ENCODE peak calls at places on chromosomes 16 and 17, in eight cellular contexts. One of them, this sample, is unnamed.
A peak's percentile ranks its signal among the peaks of the same experiment; 100 is the strongest.

GRCh38 chr17:13746379-13746778 is 144.7 kb upstream of the HS3ST3A1 start:
- DNase-seq in NCI-H460: no peak
- DNase-seq in NCI-H1694 treated with DMSO at 0.1 percent for 48 hours: no peak
- DNase-seq in heart left ventricle: peak; percentile 55
- DNase-seq in HFFc6: no peak
- DNase-seq in cardiac septum: peak; percentile 76
- DNase-seq in psoas muscle: no peak
- DNase-seq in stimulated activated CD8-positive, alpha-beta memory T cell treated with anti-CD3 and anti-CD28 coated beads, Interleukin-4, amount 100 ng/mL, for 4 hours: no peak
- DNase-seq in this sample: no peak

GRCh38 chr17:48630925-48631692 is 5.0 kb upstream of the HOXB9 start:
- DNase-seq in NCI-H460: no peak
- DNase-seq in NCI-H1694 treated with DMSO at 0.1 percent for 48 hours: no peak
- DNase-seq in heart left ventricle: no peak
- DNase-seq in HFFc6: no peak
- DNase-seq in cardiac septum: no peak
- DNase-seq in psoas muscle: no peak
- DNase-seq in stimulated activated CD8-positive, alpha-beta memory T cell treated with anti-CD3 and anti-CD28 coated beads, Interleukin-4, amount 100 ng/mL, for 4 hours: no peak
- DNase-seq in this sample: no peak

GRCh38 chr16:2867661-2867986 is 9.7 kb upstream of the PRSS22 start:
- DNase-seq in NCI-H460: no peak
- DNase-seq in NCI-H1694 treated with DMSO at 0.1 percent for 48 hours: no peak
- DNase-seq in heart left ventricle: peak; percentile 45
- DNase-seq in HFFc6: no peak
- DNase-seq in cardiac septum: no peak
- DNase-seq in psoas muscle: no peak
- DNase-seq in stimulated activated CD8-positive, alpha-beta memory T cell treated with anti-CD3 and anti-CD28 coated beads, Interleukin-4, amount 100 ng/mL, for 4 hours: no peak
- DNase-seq in this sample: no peak

GRCh38 chr17:41792835-41793748 is 6.6 kb upstream of the JUP start:
- DNase-seq in NCI-H460: peak; percentile 81
- DNase-seq in NCI-H1694 treated with DMSO at 0.1 percent for 48 hours: no peak
- DNase-seq in heart left ventricle: peak; percentile 87
- DNase-seq in HFFc6: no peak
- DNase-seq in cardiac septum: peak; percentile 85
- DNase-seq in psoas muscle: no peak
- DNase-seq in stimulated activated CD8-positive, alpha-beta memory T cell treated with anti-CD3 and anti-CD28 coated beads, Interleukin-4, amount 100 ng/mL, for 4 hours: no peak
- DNase-seq in this sample: peak; percentile 91

GRCh38 chr17:49928826-49929475 is 40.0 kb upstream of the DLX4 start:
- DNase-seq in NCI-H460: no peak
- DNase-seq in NCI-H1694 treated with DMSO at 0.1 percent for 48 hours: no peak
- DNase-seq in heart left ventricle: no peak
- DNase-seq in HFFc6: no peak
- DNase-seq in cardiac septum: no peak
- DNase-seq in psoas muscle: no peak
- DNase-seq in stimulated activated CD8-positive, alpha-beta memory T cell treated with anti-CD3 and anti-CD28 coated beads, Interleukin-4, amount 100 ng/mL, for 4 hours: no peak
- DNase-seq in this sample: no peak

GRCh38 chr16:27890006-27890405 is 173.5 kb downstream of the GSG1L start:
- DNase-seq in NCI-H460: no peak
- DNase-seq in NCI-H1694 treated with DMSO at 0.1 percent for 48 hours: no peak
- DNase-seq in heart left ventricle: no peak
- DNase-seq in HFFc6: no peak
- DNase-seq in cardiac septum: no peak
- DNase-seq in psoas muscle: no peak
- DNase-seq in stimulated activated CD8-positive, alpha-beta memory T cell treated with anti-CD3 and anti-CD28 coated beads, Interleukin-4, amount 100 ng/mL, for 4 hours: no peak
- DNase-seq in this sample: no peak

GRCh38 chr16:51359141-51359960 is 208.3 kb upstream of the SALL1 start:
- DNase-seq in NCI-H460: no peak
- DNase-seq in NCI-H1694 treated with DMSO at 0.1 percent for 48 hours: no peak
- DNase-seq in heart left ventricle: peak; percentile 41
- DNase-seq in HFFc6: no peak
- DNase-seq in cardiac septum: no peak
- DNase-seq in psoas muscle: peak; percentile 22
- DNase-seq in stimulated activated CD8-positive, alpha-beta memory T cell treated with anti-CD3 and anti-CD28 coated beads, Interleukin-4, amount 100 ng/mL, for 4 hours: no peak
- DNase-seq in this sample: no peak

GRCh38 chr17:42775534-42776098 is 2.4 kb downstream of the VPS25 start:
- DNase-seq in NCI-H460: no peak
- DNase-seq in NCI-H1694 treated with DMSO at 0.1 percent for 48 hours: no peak
- DNase-seq in heart left ventricle: no peak
- DNase-seq in HFFc6: peak; percentile 24
- DNase-seq in cardiac septum: no peak
- DNase-seq in psoas muscle: no peak
- DNase-seq in stimulated activated CD8-positive, alpha-beta memory T cell treated with anti-CD3 and anti-CD28 coated beads, Interleukin-4, amount 100 ng/mL, for 4 hours: no peak
- DNase-seq in this sample: no peak

GRCh38 chr17:13635951-13636350 is 34.2 kb upstream of the HS3ST3A1 start:
- DNase-seq in NCI-H460: no peak
- DNase-seq in NCI-H1694 treated with DMSO at 0.1 percent for 48 hours: no peak
- DNase-seq in heart left ventricle: no peak
- DNase-seq in HFFc6: no peak
- DNase-seq in cardiac septum: no peak
- DNase-seq in psoas muscle: no peak
- DNase-seq in stimulated activated CD8-positive, alpha-beta memory T cell treated with anti-CD3 and anti-CD28 coated beads, Interleukin-4, amount 100 ng/mL, for 4 hours: no peak
- DNase-seq in this sample: no peak

GRCh38 chr17:35189291-35189690 is 4.9 kb downstream of the SLC35G3 start:
- DNase-seq in NCI-H460: no peak
- DNase-seq in NCI-H1694 treated with DMSO at 0.1 percent for 48 hours: no peak
- DNase-seq in heart left ventricle: no peak
- DNase-seq in HFFc6: no peak
- DNase-seq in cardiac septum: no peak
- DNase-seq in psoas muscle: no peak
- DNase-seq in stimulated activated CD8-positive, alpha-beta memory T cell treated with anti-CD3 and anti-CD28 coated beads, Interleukin-4, amount 100 ng/mL, for 4 hours: no peak
- DNase-seq in this sample: no peak

GRCh38 chr17:77611791-77612466 is 346.6 kb upstream of the TNRC6C start:
- DNase-seq in NCI-H460: no peak
- DNase-seq in NCI-H1694 treated with DMSO at 0.1 percent for 48 hours: no peak
- DNase-seq in heart left ventricle: no peak
- DNase-seq in HFFc6: no peak
- DNase-seq in cardiac septum: no peak
- DNase-seq in psoas muscle: no peak
- DNase-seq in stimulated activated CD8-positive, alpha-beta memory T cell treated with anti-CD3 and anti-CD28 coated beads, Interleukin-4, amount 100 ng/mL, for 4 hours: no peak
- DNase-seq in this sample: peak; percentile 29

GRCh38 chr17:21194688-21195087 is 19.3 kb downstream of the TMEM11 start:
- DNase-seq in NCI-H460: no peak
- DNase-seq in NCI-H1694 treated with DMSO at 0.1 percent for 48 hours: peak; percentile 55
- DNase-seq in heart left ventricle: peak; percentile 77
- DNase-seq in HFFc6: no peak
- DNase-seq in cardiac septum: no peak
- DNase-seq in psoas muscle: peak; percentile 49
- DNase-seq in stimulated activated CD8-positive, alpha-beta memory T cell treated with anti-CD3 and anti-CD28 coated beads, Interleukin-4, amount 100 ng/mL, for 4 hours: no peak
- DNase-seq in this sample: no peak

GRCh38 chr16:62194828-62195227 is 158.6 kb upstream of the CDH8 start:
- DNase-seq in NCI-H460: no peak
- DNase-seq in NCI-H1694 treated with DMSO at 0.1 percent for 48 hours: no peak
- DNase-seq in heart left ventricle: no peak
- DNase-seq in HFFc6: no peak
- DNase-seq in cardiac septum: no peak
- DNase-seq in psoas muscle: no peak
- DNase-seq in stimulated activated CD8-positive, alpha-beta memory T cell treated with anti-CD3 and anti-CD28 coated beads, Interleukin-4, amount 100 ng/mL, for 4 hours: no peak
- DNase-seq in this sample: no peak

GRCh38 chr16:22324787-22325597 is 27.8 kb downstream of the POLR3E start:
- DNase-seq in NCI-H460: no peak
- DNase-seq in NCI-H1694 treated with DMSO at 0.1 percent for 48 hours: no peak
- DNase-seq in heart left ventricle: no peak
- DNase-seq in HFFc6: no peak
- DNase-seq in cardiac septum: no peak
- DNase-seq in psoas muscle: no peak
- DNase-seq in stimulated activated CD8-positive, alpha-beta memory T cell treated with anti-CD3 and anti-CD28 coated beads, Interleukin-4, amount 100 ng/mL, for 4 hours: no peak
- DNase-seq in this sample: no peak

GRCh38 chr17:64259922-64260321 is 3.1 kb downstream of the TEX2 start:
- DNase-seq in NCI-H460: no peak
- DNase-seq in NCI-H1694 treated with DMSO at 0.1 percent for 48 hours: no peak
- DNase-seq in heart left ventricle: no peak
- DNase-seq in HFFc6: peak; percentile 83
- DNase-seq in cardiac septum: no peak
- DNase-seq in psoas muscle: no peak
- DNase-seq in stimulated activated CD8-positive, alpha-beta memory T cell treated with anti-CD3 and anti-CD28 coated beads, Interleukin-4, amount 100 ng/mL, for 4 hours: no peak
- DNase-seq in this sample: no peak

GRCh38 chr17:4553669-4554068 is 1.5 kb downstream of the MYBBP1A start:
- DNase-seq in NCI-H460: no peak
- DNase-seq in NCI-H1694 treated with DMSO at 0.1 percent for 48 hours: no peak
- DNase-seq in heart left ventricle: peak; percentile 24
- DNase-seq in HFFc6: no peak
- DNase-seq in cardiac septum: no peak
- DNase-seq in psoas muscle: peak; percentile 14
- DNase-seq in stimulated activated CD8-positive, alpha-beta memory T cell treated with anti-CD3 and anti-CD28 coated beads, Interleukin-4, amount 100 ng/mL, for 4 hours: no peak
- DNase-seq in this sample: no peak

GRCh38 chr16:27222499-27223225 is 19.3 kb downstream of the KDM8 start:
- DNase-seq in NCI-H460: no peak
- DNase-seq in NCI-H1694 treated with DMSO at 0.1 percent for 48 hours: peak; percentile 58
- DNase-seq in heart left ventricle: peak; percentile 82
- DNase-seq in HFFc6: peak; percentile 75
- DNase-seq in cardiac septum: no peak
- DNase-seq in psoas muscle: peak; percentile 60
- DNase-seq in stimulated activated CD8-positive, alpha-beta memory T cell treated with anti-CD3 and anti-CD28 coated beads, Interleukin-4, amount 100 ng/mL, for 4 hours: no peak
- DNase-seq in this sample: peak; percentile 43

GRCh38 chr16:67781548-67781921 is 24.8 kb downstream of the RANBP10 start:
- DNase-seq in NCI-H460: no peak
- DNase-seq in NCI-H1694 treated with DMSO at 0.1 percent for 48 hours: no peak
- DNase-seq in heart left ventricle: no peak
- DNase-seq in HFFc6: no peak
- DNase-seq in cardiac septum: no peak
- DNase-seq in psoas muscle: no peak
- DNase-seq in stimulated activated CD8-positive, alpha-beta memory T cell treated with anti-CD3 and anti-CD28 coated beads, Interleukin-4, amount 100 ng/mL, for 4 hours: no peak
- DNase-seq in this sample: no peak

GRCh38 chr17:71899317-71899716 is 221.5 kb upstream of the SOX9 start:
- DNase-seq in NCI-H460: no peak
- DNase-seq in NCI-H1694 treated with DMSO at 0.1 percent for 48 hours: no peak
- DNase-seq in heart left ventricle: no peak
- DNase-seq in HFFc6: no peak
- DNase-seq in cardiac septum: no peak
- DNase-seq in psoas muscle: no peak
- DNase-seq in stimulated activated CD8-positive, alpha-beta memory T cell treated with anti-CD3 and anti-CD28 coated beads, Interleukin-4, amount 100 ng/mL, for 4 hours: no peak
- DNase-seq in this sample: no peak

GRCh38 chr16:813204-813915 is 12.8 kb upstream of the GNG13 start:
- DNase-seq in NCI-H460: peak; percentile 24
- DNase-seq in NCI-H1694 treated with DMSO at 0.1 percent for 48 hours: no peak
- DNase-seq in heart left ventricle: peak; percentile 63
- DNase-seq in HFFc6: peak; percentile 11
- DNase-seq in cardiac septum: no peak
- DNase-seq in psoas muscle: peak; percentile 45
- DNase-seq in stimulated activated CD8-positive, alpha-beta memory T cell treated with anti-CD3 and anti-CD28 coated beads, Interleukin-4, amount 100 ng/mL, for 4 hours: no peak
- DNase-seq in this sample: no peak

GRCh38 chr16:3487521-3488410 is 7.5 kb downstream of the C16orf90 start:
- DNase-seq in NCI-H460: no peak
- DNase-seq in NCI-H1694 treated with DMSO at 0.1 percent for 48 hours: no peak
- DNase-seq in heart left ventricle: no peak
- DNase-seq in HFFc6: no peak
- DNase-seq in cardiac septum: no peak
- DNase-seq in psoas muscle: no peak
- DNase-seq in stimulated activated CD8-positive, alpha-beta memory T cell treated with anti-CD3 and anti-CD28 coated beads, Interleukin-4, amount 100 ng/mL, for 4 hours: no peak
- DNase-seq in this sample: no peak

GRCh38 chr16:68514511-68514910 is 24.6 kb upstream of the ZFP90 start:
- DNase-seq in NCI-H460: no peak
- DNase-seq in NCI-H1694 treated with DMSO at 0.1 percent for 48 hours: no peak
- DNase-seq in heart left ventricle: no peak
- DNase-seq in HFFc6: no peak
- DNase-seq in cardiac septum: no peak
- DNase-seq in psoas muscle: no peak
- DNase-seq in stimulated activated CD8-positive, alpha-beta memory T cell treated with anti-CD3 and anti-CD28 coated beads, Interleukin-4, amount 100 ng/mL, for 4 hours: no peak
- DNase-seq in this sample: no peak